ENCODE peak calls at places on chromosome 1, in four cellular contexts. B is OCI-LY7, Z is DMS153, C is mucosa of gallbladder. M is an unnamed sample.

GRCh38 chr1:213008564-213008963 is 7.1 kb downstream of the ANGEL2 start:
- DNase-seq in B (no peak), C (no peak), Z (no peak), M (peak)

GRCh38 chr1:91201174-91201573 is 179.3 kb upstream of the ZNF644 start:
- DNase-seq in Z (no peak), C (no peak), B (no peak), M (peak)

GRCh38 chr1:54239603-54240002 is 39.6 kb downstream of the MRPL37 start:
- DNase-seq in C (no peak), Z (no peak), B (no peak), M (no peak)

GRCh38 chr1:7401814-7402547 is 369.1 kb upstream of the VAMP3 start:
- DNase-seq in Z (no peak), B (no peak), C (peak), M (no peak)

GRCh38 chr1:116299248-116299647 is 73.8 kb upstream of the ATP1A1 start:
- DNase-seq in C (no peak), Z (no peak), B (no peak), M (no peak)

GRCh38 chr1:27634166-27634981 is 611 bp downstream of the FGR start:
- DNase-seq in B (no peak), C (no peak), Z (no peak), M (peak)

GRCh38 chr1:22204989-22205913 is 62.4 kb upstream of the WNT4 start:
- DNase-seq in Z (no peak), C (peak), B (no peak), M (no peak)

GRCh38 chr1:232084584-232085223 is 458.1 kb downstream of the DISC1 start:
- DNase-seq in Z (no peak), B (no peak), C (peak), M (peak)

GRCh38 chr1:216765346-216766300 is 42.4 kb upstream of the ESRRG start:
- DNase-seq in Z (no peak), C (no peak), B (no peak), M (no peak)

GRCh38 chr1:53395671-53396215 is 63.5 kb upstream of the DMRTB1 start:
- DNase-seq in B (no peak), Z (no peak), C (no peak), M (no peak)

GRCh38 chr1:181482521-181483083 is 715 bp upstream of the CACNA1E start:
- DNase-seq in Z (peak), C (no peak), B (no peak), M (peak)

GRCh38 chr1:2238361-2239055 is 10.4 kb downstream of the SKI start:
- DNase-seq in Z (no peak), B (no peak), C (no peak), M (no peak)

GRCh38 chr1:30748098-30748698 is 9.4 kb downstream of the LAPTM5 start:
- DNase-seq in Z (peak), B (no peak), C (no peak), M (no peak)

GRCh38 chr1:38005195-38006007 is at the start of gene FHL3:
- DNase-seq in B (no peak), C (no peak), Z (no peak), M (peak)

GRCh38 chr1:55584521-55585401 is 369.6 kb upstream of the USP24 start:
- DNase-seq in B (no peak), C (no peak), Z (peak), M (no peak)

GRCh38 chr1:112075566-112075965 is 86.1 kb upstream of the KCND3 start:
- DNase-seq in B (no peak), Z (no peak), C (no peak), M (no peak)

GRCh38 chr1:219000606-219001005 is 173.1 kb upstream of the LYPLAL1 start:
- DNase-seq in B (no peak), Z (no peak), C (no peak), M (no peak)

GRCh38 chr1:221335161-221336101 is 406.5 kb downstream of the DUSP10 start:
- DNase-seq in C (peak), B (no peak), Z (peak), M (peak)

GRCh38 chr1:47407481-47407880 is 8.6 kb upstream of the FOXE3 start:
- DNase-seq in B (no peak), Z (no peak), C (no peak), M (no peak)

GRCh38 chr1:7002728-7003127 is 217.5 kb downstream of the CAMTA1 start:
- DNase-seq in B (no peak), C (no peak), Z (no peak), M (no peak)

GRCh38 chr1:203569490-203570318 is 56.9 kb upstream of the ATP2B4 start:
- DNase-seq in C (no peak), B (no peak), Z (no peak), M (no peak)

GRCh38 chr1:101008229-101008628 is 17.4 kb downstream of the DPH5 start:
- DNase-seq in C (no peak), Z (no peak), B (no peak), M (no peak)

GRCh38 chr1:26318338-26319064 is 743 bp downstream of the CD52 start:
- DNase-seq in Z (no peak), B (peak), C (peak), M (peak)

GRCh38 chr1:54356680-54357147 is 49.5 kb downstream of the SSBP3 start:
- DNase-seq in Z (no peak), B (peak), C (no peak), M (no peak)

M was measured in NB4.